ENCODE peak calls at places on chromosomes 5 and 9, in nine cellular contexts. M is BE2C; E is left ventricle myocardium inferior; Q is endothelial cell of umbilical vein; L is ovary; Y is CD8-positive, alpha-beta T cell; X is right atrium auricular region; H is body of pancreas; B is sigmoid colon. C is an unnamed sample. For H3K4me1, the result is how much of the 10 kb centered on the place peaks cover.

GRCh38 chr9:110623462-110624025 is 44.0 kb upstream of the SVEP1 start:
- DNase-seq in E (no peak), B (no peak), X (no peak), L (no peak), Q (peak), M (peak), Y (no peak), H (peak), C (no peak)

GRCh38 chr5:172906888-172907287 is 52.3 kb upstream of the RPL26L1 start:
- DNase-seq in E (no peak), X (no peak), H (no peak), L (no peak), M (no peak), B (peak), Q (no peak), Y (no peak), C (no peak)

GRCh38 chr5:68562308-68562707 is 346.8 kb downstream of the PIK3R1 start:
- DNase-seq in Y (no peak), H (peak), X (no peak), B (no peak), M (peak), Q (no peak), L (peak), E (no peak), C (peak)

GRCh38 chr5:72438141-72438540 is 69.1 kb downstream of the ZNF366 start:
- DNase-seq in Q (no peak), B (no peak), E (no peak), X (no peak), L (no peak), H (no peak), Y (no peak), M (no peak), C (no peak)

GRCh38 chr5:41721521-41721920 is 148.7 kb downstream of the OXCT1 start:
- DNase-seq in B (no peak), H (no peak), X (no peak), Q (no peak), M (no peak), Y (no peak), L (no peak), E (no peak), C (no peak)

GRCh38 chr9:112074250-112075008 is 100.7 kb downstream of the SUSD1 start:
- DNase-seq in E (peak), X (peak), B (peak), Q (peak), M (peak), Y (peak), H (peak), L (peak), C (peak)

GRCh38 chr9:31574006-31574750 is 810.3 kb upstream of the ACO1 start:
- DNase-seq in L (no peak), H (no peak), Q (no peak), E (no peak), B (no peak), X (no peak), Y (no peak), M (no peak), C (no peak)

GRCh38 chr5:178486305-178486704 is 103.9 kb downstream of the COL23A1 start:
- DNase-seq in X (no peak), L (no peak), B (no peak), E (no peak), M (no peak), H (no peak), Y (no peak), Q (no peak), C (peak)

GRCh38 chr5:15682566-15682965 is 182.6 kb downstream of the FBXL7 start:
- DNase-seq in B (no peak), Y (no peak), M (no peak), Q (no peak), E (no peak), L (no peak), H (no peak), X (no peak), C (no peak)

GRCh38 chr9:106677374-106677773 is 185.6 kb upstream of the ZNF462 start:
- DNase-seq in L (no peak), M (no peak), Q (no peak), X (no peak), Y (no peak), H (no peak), E (no peak), B (no peak), C (no peak)

GRCh38 chr5:116361171-116361967 is 213.3 kb downstream of the SEMA6A start:
- DNase-seq in H (peak), Y (no peak), M (peak), L (peak), E (peak), B (peak), X (peak), Q (no peak), C (peak)

GRCh38 chr9:34037626-34038025 is 11.1 kb downstream of the UBAP2 start:
- DNase-seq in L (no peak), B (no peak), X (no peak), Q (no peak), Y (no peak), E (no peak), M (no peak), H (no peak), C (no peak)

GRCh38 chr5:73299017-73299630 is 126.1 kb downstream of the TMEM174 start:
- DNase-seq in E (no peak), B (no peak), Y (no peak), X (no peak), L (no peak), H (no peak), Q (no peak), M (peak), C (no peak)

GRCh38 chr5:1542755-1543154 is 19.0 kb upstream of the LPCAT1 start:
- DNase-seq in H (peak), L (no peak), Y (no peak), B (peak), X (peak), M (no peak), E (no peak), Q (peak), C (peak)

GRCh38 chr5:140182075-140182709 is 7.2 kb downstream of the CYSTM1 start:
- DNase-seq in Y (no peak), E (no peak), X (no peak), L (no peak), H (no peak), Q (no peak), M (no peak), B (no peak), C (no peak)

GRCh38 chr9:116992870-116993269 is 305.8 kb downstream of the TRIM32 start:
- DNase-seq in Y (no peak), B (no peak), E (no peak), M (no peak), Q (no peak), X (no peak), H (no peak), L (no peak), C (no peak)

GRCh38 chr5:56402273-56403223 is 169.4 kb upstream of the ANKRD55 start:
- DNase-seq in Y (no peak), B (no peak), M (peak), H (no peak), Q (no peak), E (no peak), X (no peak), L (no peak), C (no peak)

GRCh38 chr9:116154976-116155699 is 1.5 kb downstream of the PAPPA start:
- DNase-seq in M (no peak), Y (no peak), Q (peak), L (peak), X (no peak), B (no peak), H (no peak), E (peak), C (no peak)

GRCh38 chr5:122533825-122534224 is 221.8 kb downstream of the SNCAIP start:
- DNase-seq in H (no peak), B (no peak), M (no peak), L (no peak), Y (no peak), E (no peak), Q (no peak), X (no peak), C (no peak)

GRCh38 chr5:122534829-122535228 is 222.8 kb downstream of the SNCAIP start:
- DNase-seq in M (no peak), Y (no peak), B (no peak), L (no peak), Q (no peak), H (no peak), X (no peak), E (no peak), C (no peak)

DNA sequence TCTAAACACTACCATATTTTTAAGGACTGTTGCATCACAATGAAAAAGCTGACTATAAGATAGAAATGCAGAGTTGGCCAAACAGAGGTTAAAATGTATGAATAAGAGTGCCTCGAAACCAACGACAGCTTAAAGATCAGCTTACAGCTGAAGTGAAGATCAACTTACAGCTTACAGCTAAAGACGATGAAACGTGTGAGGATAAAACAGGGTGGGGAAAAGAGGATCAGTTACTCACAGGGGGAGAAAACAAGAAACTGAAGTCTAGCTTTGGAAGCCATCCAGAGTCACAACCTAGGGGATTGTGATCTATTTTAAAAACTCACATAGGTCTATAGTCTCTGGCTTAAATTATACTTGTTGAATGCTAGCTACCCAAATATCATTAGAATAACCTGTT is 220.0 kb downstream of the SNCAIP start:
- DNase-seq in E (no peak), Y (no peak), B (no peak), X (no peak), M (no peak), H (no peak), L (no peak), Q (no peak), C (no peak)
- H3K4me1 ChIP-seq in E (under half), Y (under half), B (under half), X (under half), M (under half), H (under half), L (under half), Q (under half), C (under half)

DNA sequence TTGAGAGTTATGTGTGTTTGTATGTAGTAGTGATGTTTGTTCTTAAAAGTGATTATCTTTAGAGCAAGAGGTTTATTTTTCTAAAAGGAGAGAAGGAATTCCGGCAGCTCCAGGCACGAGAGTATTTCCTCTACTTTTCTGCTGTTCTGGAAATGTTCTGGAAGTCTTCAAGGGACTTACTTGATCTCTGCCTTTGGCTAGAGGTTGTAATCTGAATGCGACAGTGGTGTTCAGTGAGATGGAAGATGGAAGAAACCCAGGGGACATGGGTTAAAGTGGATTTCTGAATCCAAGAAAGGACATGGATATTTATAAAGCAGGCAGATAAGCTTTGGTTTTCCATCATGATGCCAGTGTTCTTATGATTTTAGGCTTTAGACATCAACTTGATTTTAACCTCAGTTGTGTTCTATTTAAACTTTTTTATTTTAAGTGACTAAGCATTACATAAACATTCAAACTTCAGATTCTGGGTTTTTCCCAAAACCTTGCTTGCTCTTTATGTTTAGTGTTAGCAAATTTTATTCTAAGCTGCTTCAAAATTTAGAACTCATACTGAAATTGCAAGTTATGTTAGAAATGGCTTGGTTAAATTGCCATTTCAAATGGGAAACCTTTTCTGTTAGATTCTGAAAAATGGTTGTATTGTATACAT is 3.5 kb downstream of the GPR21 start:
- DNase-seq in Q (no peak), Y (no peak), X (no peak), B (no peak), L (no peak), E (no peak), H (no peak), M (no peak), C (no peak)
- H3K4me1 ChIP-seq in Q (under half), Y (under half), X (under half), B (under half), L (under half), E (half or more), H (under half), M (under half), C (under half)

DNA sequence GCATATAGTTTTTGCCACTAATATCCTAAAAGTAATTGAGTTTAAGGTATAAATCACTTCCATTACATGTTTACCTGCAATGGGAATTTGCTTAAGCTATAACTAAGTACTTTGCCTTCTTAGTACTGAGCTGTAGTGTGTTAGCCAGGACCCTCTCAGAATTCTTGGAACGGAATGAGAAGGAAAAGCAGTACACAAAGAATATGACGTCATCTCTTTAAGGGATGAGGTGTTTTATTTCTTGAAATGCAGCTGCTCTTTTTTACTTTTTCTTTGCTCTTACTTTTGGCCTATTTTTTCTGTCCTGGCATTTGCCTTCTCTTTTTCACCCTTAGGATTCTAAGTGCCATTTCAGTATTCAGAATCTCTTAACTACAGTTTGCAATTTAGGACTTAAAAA is 10.1 kb downstream of the KIF2A start:
- DNase-seq in H (no peak), X (no peak), B (no peak), M (no peak), Y (no peak), Q (no peak), L (no peak), E (no peak), C (no peak)
- H3K4me1 ChIP-seq in H (under half), X (under half), B (under half), M (under half), Y (half or more), Q (under half), L (under half), E (under half), C (under half)

DNA sequence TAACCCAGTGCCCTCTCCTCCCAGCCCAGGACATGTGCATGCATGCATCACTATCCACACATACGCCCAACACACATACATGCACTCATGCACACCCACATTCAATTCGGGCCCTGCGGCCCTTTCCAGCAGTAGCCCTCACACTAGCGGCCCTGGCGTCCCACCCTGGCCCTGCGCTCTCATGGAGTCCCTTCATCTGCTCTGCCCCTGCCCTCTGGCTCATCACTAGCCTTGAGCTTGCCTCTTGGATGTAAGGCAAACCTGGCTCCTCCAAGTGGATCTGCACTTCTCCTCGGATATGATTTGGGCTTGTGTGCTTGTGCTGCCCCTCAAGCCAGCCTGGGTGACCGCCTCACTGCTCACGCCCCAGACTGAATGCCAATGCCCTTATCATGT is 147.2 kb downstream of the SEC61B start:
- DNase-seq in Y (no peak), L (no peak), H (no peak), M (no peak), X (no peak), Q (no peak), E (no peak), B (no peak), C (no peak)
- H3K4me1 ChIP-seq in Y (under half), L (under half), H (under half), M (under half), X (under half), Q (under half), E (under half), B (under half), C (under half)

GRCh38 chr5:38846379-38846967 is 661 bp downstream of the OSMR start:
- DNase-seq in Y (no peak), L (peak), E (no peak), B (no peak), H (no peak), Q (no peak), M (no peak), X (no peak), C (no peak)

GRCh38 chr5:38848637-38849036 is 2.8 kb downstream of the OSMR start:
- DNase-seq in Q (no peak), M (no peak), H (no peak), X (no peak), L (no peak), B (no peak), Y (no peak), E (no peak), C (no peak)

GRCh38 chr5:38843665-38844064 is 2.1 kb upstream of the OSMR start:
- DNase-seq in H (no peak), Q (no peak), M (no peak), B (no peak), E (no peak), Y (no peak), X (no peak), L (no peak), C (no peak)

GRCh38 chr5:38847549-38848341 is 1.9 kb downstream of the OSMR start:
- DNase-seq in L (no peak), Y (no peak), X (no peak), M (no peak), Q (no peak), E (no peak), B (no peak), H (no peak), C (no peak)

GRCh38 chr5:38845555-38846378 is at the start of gene OSMR:
- DNase-seq in E (peak), M (no peak), X (peak), B (peak), Q (peak), L (peak), Y (no peak), H (peak), C (peak)
- H3K4me1 ChIP-seq in E (half or more), M (under half), X (under half), B (under half), Q (under half), L (under half), Y (under half), H (under half), C (under half)

GRCh38 chr9:70477907-70478480 is 63.5 kb upstream of the KLF9 start:
- DNase-seq in Q (no peak), H (no peak), M (no peak), Y (no peak), E (no peak), B (peak), L (no peak), X (no peak), C (no peak)
- H3K4me1 ChIP-seq in Q (under half), H (half or more), M (under half), Y (under half), E (half or more), B (under half), L (under half), X (half or more), C (half or more)

C was measured in right lobe of liver.